ENCODE peak calls at places on chromosomes 11 and 22, in nine cellular contexts. W is heart right ventricle; H is T-cell; T is NCI-H460; M is heart left ventricle; Y is EL; N is GM04504; C is stimulated activated CD8-positive, alpha-beta memory T cell treated with anti-CD3 and anti-CD28 coated beads, Interleukin-2, amount 100 ng/mL, for 48 hours; P is sciatic nerve. E is an unnamed sample.

GRCh38 chr22:33656808-33657628 is 263.3 kb downstream of the LARGE1 start:
- DNase-seq in H (no peak), N (no peak), Y (no peak), M (no peak), P (no peak), C (no peak), T (no peak), W (no peak), E (no peak)

GRCh38 chr11:59158206-59159068 is 13.5 kb upstream of the DTX4 start:
- DNase-seq in W (no peak), P (peak), H (peak), N (no peak), T (peak), C (peak), Y (peak), M (no peak), E (peak)

GRCh38 chr11:61049854-61050253 is 52.4 kb upstream of the CD5 start:
- DNase-seq in N (no peak), Y (no peak), M (peak), H (no peak), P (no peak), W (no peak), C (no peak), T (no peak), E (no peak)

GRCh38 chr11:96074551-96075309 is 150.8 kb upstream of the MTMR2 start:
- DNase-seq in T (no peak), W (no peak), C (no peak), P (no peak), Y (no peak), M (no peak), H (no peak), N (no peak), E (no peak)

GRCh38 chr22:49427941-49428340 is 399.7 kb downstream of the BRD1 start:
- DNase-seq in N (no peak), H (no peak), W (no peak), T (no peak), C (no peak), M (no peak), P (no peak), Y (no peak), E (no peak)

GRCh38 chr11:23995891-23996290 is 501.0 kb upstream of the LUZP2 start:
- DNase-seq in M (no peak), W (no peak), H (no peak), N (no peak), T (no peak), Y (peak), C (no peak), P (no peak), E (no peak)

GRCh38 chr11:83852775-83853442 is 566.7 kb upstream of the CCDC90B start:
- DNase-seq in T (no peak), W (no peak), Y (no peak), P (no peak), C (no peak), M (no peak), H (no peak), N (no peak), E (no peak)

GRCh38 chr11:9943346-9944110 is 279.7 kb downstream of the SWAP70 start:
- DNase-seq in T (no peak), W (no peak), H (no peak), C (no peak), P (no peak), Y (peak), M (no peak), N (peak), E (no peak)

GRCh38 chr22:25061605-25062377 is 109.3 kb downstream of the KIAA1671 start:
- DNase-seq in H (no peak), Y (no peak), T (no peak), W (no peak), M (no peak), N (no peak), P (no peak), C (no peak), E (no peak)

GRCh38 chr11:20089796-20090653 is 70.2 kb downstream of the DBX1 start:
- DNase-seq in N (no peak), M (no peak), P (no peak), W (no peak), Y (no peak), C (no peak), T (no peak), H (no peak), E (no peak)